ENCODE peak calls at places on chromosomes 2 and 18, in eight cellular contexts. T, N, Z, I, B, H, G and Y are unnamed samples. For H3K9me3, the result is how much of the 10 kb centered on the place peaks cover.

GRCh38 chr2:51013060-51013746 is 18.7 kb downstream of the NRXN1 start:
- DNase-seq in B (peak), H (no peak), Z (peak), I (peak), N (no peak), T (no peak), G (peak), Y (peak)

GRCh38 chr2:27079233-27080139 is 1.1 kb downstream of the EMILIN1 start:
- DNase-seq in H (no peak), Z (no peak), N (no peak), B (no peak), T (no peak), G (no peak), I (no peak), Y (peak)

GRCh38 chr2:3805120-3805519 is 101.7 kb downstream of the DCDC2C start:
- DNase-seq in H (peak), B (peak), Z (no peak), T (no peak), I (no peak), G (peak), N (no peak), Y (no peak)

GRCh38 chr2:218396688-218397501 is 2.8 kb upstream of the CTDSP1 start:
- DNase-seq in B (peak), H (peak), Z (peak), I (peak), G (peak), N (peak), T (no peak), Y (peak)

GRCh38 chr2:137963535-137964065 is 673 bp upstream of the HNMT start:
- DNase-seq in Z (no peak), I (no peak), T (no peak), N (no peak), H (no peak), B (no peak), G (no peak), Y (no peak)

GRCh38 chr2:49037197-49037596 is 117.1 kb downstream of the FSHR start:
- DNase-seq in H (no peak), B (no peak), I (no peak), G (no peak), N (no peak), Z (no peak), T (no peak), Y (no peak)

GRCh38 chr2:205857532-205857931 is 175.2 kb downstream of the NRP2 start:
- DNase-seq in B (no peak), G (no peak), I (no peak), Z (no peak), N (no peak), T (no peak), H (no peak), Y (no peak)

GRCh38 chr18:60322591-60322990 is 50.0 kb downstream of the MC4R start:
- DNase-seq in T (no peak), N (no peak), G (no peak), B (no peak), I (no peak), Z (no peak), H (no peak), Y (peak)

GRCh38 chr2:222903234-222904220 is 42.7 kb downstream of the ACSL3 start:
- DNase-seq in Z (no peak), G (no peak), B (no peak), I (no peak), T (no peak), N (peak), H (peak), Y (peak)

GRCh38 chr2:48377646-48378045 is 152.3 kb upstream of the STON1 start:
- DNase-seq in B (no peak), Z (no peak), G (no peak), I (no peak), T (no peak), N (no peak), H (no peak), Y (no peak)

GRCh38 chr18:33755918-33756590 is 178.0 kb downstream of the ASXL3 start:
- DNase-seq in B (no peak), I (no peak), T (no peak), Z (peak), H (peak), G (peak), N (no peak), Y (peak)
- H3K9me3 ChIP-seq in B (under half), I (under half), T (under half), Z (under half), H (under half), G (under half), N (under half), Y (under half)

GRCh38 chr2:106272202-106272807 is 78.2 kb upstream of the UXS1 start:
- DNase-seq in I (no peak), T (no peak), N (no peak), B (no peak), Z (no peak), G (peak), H (no peak), Y (no peak)

GRCh38 chr2:106267997-106268396 is 73.9 kb upstream of the UXS1 start:
- DNase-seq in H (no peak), I (no peak), T (no peak), B (no peak), Z (no peak), N (no peak), G (no peak), Y (no peak)

GRCh38 chr2:106275971-106276370 is 81.9 kb upstream of the UXS1 start:
- DNase-seq in T (no peak), Z (no peak), H (no peak), B (no peak), N (no peak), I (no peak), G (no peak), Y (no peak)

GRCh38 chr2:106269591-106270291 is 75.6 kb upstream of the UXS1 start:
- DNase-seq in Z (peak), G (no peak), T (no peak), N (peak), B (no peak), I (no peak), H (peak), Y (no peak)

GRCh38 chr2:106270471-106270891 is 76.4 kb upstream of the UXS1 start:
- DNase-seq in B (no peak), H (no peak), Z (no peak), G (no peak), I (no peak), T (no peak), N (no peak), Y (no peak)
- H3K4me3 ChIP-seq in B (no peak), H (peak), Z (no peak), G (no peak), I (peak), T (no peak), N (peak), Y (no peak)

DNA sequence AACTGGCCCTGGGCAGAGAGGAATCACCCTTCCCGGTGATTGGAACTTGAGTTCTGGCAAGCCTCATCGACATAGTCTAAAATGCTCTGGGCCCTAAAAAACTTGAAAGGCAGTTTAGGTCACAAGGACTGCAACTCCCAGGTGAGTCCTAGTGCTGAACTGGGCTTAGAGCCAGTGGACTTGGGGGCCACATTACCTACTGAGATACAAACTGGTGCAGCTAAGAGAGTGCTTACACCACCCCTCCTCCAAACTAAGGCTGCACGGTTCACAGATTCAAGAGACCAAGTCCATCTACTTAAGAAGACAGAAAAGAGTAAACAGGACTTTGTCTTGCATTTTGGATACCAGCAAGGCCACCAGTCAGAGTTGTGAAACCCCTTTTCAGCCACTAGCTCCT is 25.3 kb downstream of the ZNF519 start:
- DNase-seq in G (no peak), Z (no peak), B (no peak), H (no peak), N (no peak), T (no peak), I (no peak), Y (no peak)
- H3K9me3 ChIP-seq in G (half or more), Z (under half), B (under half), H (under half), N (half or more), T (under half), I (under half), Y (under half)

GRCh38 chr2:158841839-158842238 is 46.7 kb downstream of the DAPL1 start:
- DNase-seq in T (no peak), I (no peak), B (no peak), G (no peak), H (no peak), N (no peak), Z (no peak), Y (peak)

GRCh38 chr2:158845444-158845843 is 50.3 kb downstream of the DAPL1 start:
- DNase-seq in N (no peak), H (no peak), B (no peak), Z (no peak), T (no peak), I (no peak), G (no peak), Y (no peak)

DNA sequence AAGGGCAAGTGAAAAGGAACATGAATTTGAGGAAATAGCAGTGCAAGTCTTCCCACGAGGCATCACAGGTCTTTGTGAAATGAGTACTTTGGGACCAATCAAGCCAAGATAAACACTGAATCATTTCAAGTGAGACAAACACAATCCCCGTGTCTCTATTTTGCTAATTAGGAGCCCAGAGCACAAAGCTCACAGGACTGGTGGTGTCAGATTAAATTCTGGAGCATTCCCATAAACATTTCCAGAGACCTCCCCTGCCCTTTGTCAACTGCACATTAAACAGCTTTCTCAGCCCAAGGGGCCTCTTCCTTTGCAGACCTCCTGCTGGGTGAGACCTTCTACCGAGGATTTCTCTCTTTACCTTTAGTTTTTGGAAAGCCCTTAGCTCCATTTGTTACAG is 50.8 kb downstream of the DAPL1 start:
- DNase-seq in T (peak), B (no peak), Z (no peak), G (no peak), H (no peak), N (no peak), I (no peak), Y (peak)
- H3K4me3 ChIP-seq in T (peak), B (no peak), Z (no peak), G (no peak), H (no peak), N (no peak), I (no peak), Y (no peak)